ENCODE peak calls at places on chromosomes 12 and 14, in nine cellular contexts. B is psoas muscle, W is astrocyte, O is endodermal cell, I is uterus, C is ascending aorta, Z is keratinocyte, N is tibial artery, K is GM12864. J is an unnamed sample.

GRCh38 chr14:48350971-48351370 is 675.6 kb upstream of the MDGA2 start:
- DNase-seq in B (no peak), W (peak; percentile 66), O (no peak), I (no peak), C (no peak), Z (peak; percentile 1), N (no peak), K (no peak), J (no peak)

GRCh38 chr12:45549503-45549902 is 180.0 kb upstream of the ARID2 start:
- DNase-seq in B (no peak), W (no peak), O (no peak), I (no peak), C (no peak), Z (no peak), N (no peak), K (no peak), J (no peak)

GRCh38 chr14:51953996-51954395 is 35.4 kb upstream of the RTRAF start:
- DNase-seq in B (no peak), W (no peak), O (no peak), I (no peak), C (no peak), Z (no peak), N (no peak), K (no peak), J (no peak)

GRCh38 chr12:24922109-24922508 is 26.8 kb downstream of the BCAT1 start:
- DNase-seq in B (no peak), W (no peak), O (no peak), I (no peak), C (no peak), Z (no peak), N (no peak), K (no peak), J (no peak)

GRCh38 chr12:1935700-1936378 is 17.4 kb upstream of the CACNA2D4 start:
- DNase-seq in B (no peak), W (no peak), O (peak; percentile 44), I (peak; percentile 13), C (peak; percentile 81), Z (no peak), N (no peak), K (no peak), J (no peak)

GRCh38 chr14:80415636-80416035 is 204.3 kb upstream of the DIO2 start:
- DNase-seq in B (no peak), W (no peak), O (no peak), I (no peak), C (no peak), Z (no peak), N (no peak), K (no peak), J (no peak)

GRCh38 chr12:58425481-58426392 is 484.4 kb downstream of the ATP23 start:
- DNase-seq in B (no peak), W (peak; percentile 95), O (peak; percentile 88), I (no peak), C (no peak), Z (no peak), N (no peak), K (peak; percentile 73), J (peak; percentile 22)

GRCh38 chr14:31261859-31262739 is 54.5 kb upstream of the HECTD1 start:
- DNase-seq in B (peak; percentile 38), W (peak; percentile 47), O (no peak), I (peak; percentile 20), C (peak; percentile 71), Z (no peak), N (peak; percentile 74), K (no peak), J (no peak)

GRCh38 chr12:70606001-70606400 is 31.2 kb downstream of the PTPRB start:
- DNase-seq in B (no peak), W (peak; percentile 54), O (no peak), I (no peak), C (no peak), Z (peak; percentile 30), N (no peak), K (no peak), J (no peak)

GRCh38 chr14:97873291-97873690 is 1076.1 kb downstream of the VRK1 start:
- DNase-seq in B (no peak), W (no peak), O (no peak), I (no peak), C (no peak), Z (no peak), N (no peak), K (no peak), J (no peak)

GRCh38 chr12:47747596-47748506 is 10.8 kb downstream of the RAPGEF3 start:
- DNase-seq in B (no peak), W (no peak), O (no peak), I (no peak), C (no peak), Z (no peak), N (no peak), K (no peak), J (no peak)

GRCh38 chr12:7210642-7211151 is 21.2 kb downstream of the PEX5 start:
- DNase-seq in B (no peak), W (no peak), O (no peak), I (no peak), C (no peak), Z (no peak), N (no peak), K (no peak), J (no peak)

GRCh38 chr12:104498211-104498801 is 41.6 kb downstream of the CHST11 start:
- DNase-seq in B (no peak), W (peak; percentile 66), O (no peak), I (no peak), C (no peak), Z (no peak), N (no peak), K (no peak), J (no peak)

GRCh38 chr12:98136544-98136943 is 378.8 kb upstream of the TMPO start:
- DNase-seq in B (no peak), W (no peak), O (no peak), I (no peak), C (no peak), Z (no peak), N (no peak), K (no peak), J (no peak)

GRCh38 chr12:98137278-98137677 is 378.1 kb upstream of the TMPO start:
- DNase-seq in B (no peak), W (no peak), O (no peak), I (no peak), C (no peak), Z (no peak), N (no peak), K (no peak), J (no peak)
- TF ChIP-seq CTCF in B (no peak), W (no peak), O (peak; percentile 46), I (no peak), C (no peak), Z (no peak), N (no peak), K (no peak), J (no peak)

DNA sequence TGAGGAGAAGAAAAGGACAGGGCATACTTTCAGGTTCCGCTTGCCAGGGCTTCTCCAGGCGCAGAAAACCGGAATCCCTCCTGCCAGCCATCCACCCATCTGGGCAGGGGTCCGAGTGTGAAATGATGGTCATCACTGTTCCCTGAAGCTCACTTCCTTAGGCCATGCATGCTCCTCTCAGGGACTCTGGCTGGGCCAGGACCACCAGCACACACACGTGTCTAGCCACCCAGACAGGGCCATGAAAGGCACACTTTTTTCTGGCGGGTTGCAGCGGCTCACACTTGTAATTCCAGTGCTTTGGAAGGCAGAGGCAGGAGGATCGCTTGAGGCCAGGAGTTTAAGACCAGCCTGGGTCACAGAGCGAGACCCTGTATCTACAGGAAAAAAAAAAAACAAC is 1.5 kb downstream of the TCL1A start:
- DNase-seq in B (no peak), W (no peak), O (no peak), I (no peak), C (no peak), Z (no peak), N (no peak), K (no peak), J (no peak)
- H3K4me3 ChIP-seq in B (no peak overlapping the region), W (no peak overlapping the region), O (no peak overlapping the region), I (no peak overlapping the region), C (no peak overlapping the region), Z (no peak overlapping the region), N (no peak overlapping the region), K (peak overlapping the region; percentile 38), J (peak overlapping the region; percentile 2)

GRCh38 chr14:94599656-94600004 is 12.6 kb upstream of the SERPINA3 start:
- DNase-seq in B (no peak), W (no peak), O (no peak), I (no peak), C (no peak), Z (no peak), N (no peak), K (no peak), J (no peak)

GRCh38 chr14:94600148-94600545 is 12.0 kb upstream of the SERPINA3 start:
- DNase-seq in B (no peak), W (no peak), O (no peak), I (no peak), C (no peak), Z (no peak), N (no peak), K (no peak), J (no peak)

GRCh38 chr14:94598816-94599655 is 13.2 kb upstream of the SERPINA3 start:
- DNase-seq in B (peak; percentile 68), W (peak; percentile 99), O (peak; percentile 70), I (peak; percentile 81), C (peak; percentile 87), Z (peak; percentile 83), N (peak; percentile 79), K (no peak), J (peak; percentile 91)

GRCh38 chr14:94597788-94598187 is 14.4 kb upstream of the SERPINA3 start:
- DNase-seq in B (no peak), W (no peak), O (no peak), I (no peak), C (no peak), Z (no peak), N (no peak), K (no peak), J (no peak)

GRCh38 chr14:94598506-94598815 is 13.7 kb upstream of the SERPINA3 start:
- DNase-seq in B (no peak), W (no peak), O (no peak), I (no peak), C (no peak), Z (no peak), N (no peak), K (no peak), J (no peak)
- TF ChIP-seq CTCF in B (no peak), W (no peak), O (no peak), I (no peak), C (no peak), Z (no peak), N (no peak), K (no peak), J (no peak)

DNA sequence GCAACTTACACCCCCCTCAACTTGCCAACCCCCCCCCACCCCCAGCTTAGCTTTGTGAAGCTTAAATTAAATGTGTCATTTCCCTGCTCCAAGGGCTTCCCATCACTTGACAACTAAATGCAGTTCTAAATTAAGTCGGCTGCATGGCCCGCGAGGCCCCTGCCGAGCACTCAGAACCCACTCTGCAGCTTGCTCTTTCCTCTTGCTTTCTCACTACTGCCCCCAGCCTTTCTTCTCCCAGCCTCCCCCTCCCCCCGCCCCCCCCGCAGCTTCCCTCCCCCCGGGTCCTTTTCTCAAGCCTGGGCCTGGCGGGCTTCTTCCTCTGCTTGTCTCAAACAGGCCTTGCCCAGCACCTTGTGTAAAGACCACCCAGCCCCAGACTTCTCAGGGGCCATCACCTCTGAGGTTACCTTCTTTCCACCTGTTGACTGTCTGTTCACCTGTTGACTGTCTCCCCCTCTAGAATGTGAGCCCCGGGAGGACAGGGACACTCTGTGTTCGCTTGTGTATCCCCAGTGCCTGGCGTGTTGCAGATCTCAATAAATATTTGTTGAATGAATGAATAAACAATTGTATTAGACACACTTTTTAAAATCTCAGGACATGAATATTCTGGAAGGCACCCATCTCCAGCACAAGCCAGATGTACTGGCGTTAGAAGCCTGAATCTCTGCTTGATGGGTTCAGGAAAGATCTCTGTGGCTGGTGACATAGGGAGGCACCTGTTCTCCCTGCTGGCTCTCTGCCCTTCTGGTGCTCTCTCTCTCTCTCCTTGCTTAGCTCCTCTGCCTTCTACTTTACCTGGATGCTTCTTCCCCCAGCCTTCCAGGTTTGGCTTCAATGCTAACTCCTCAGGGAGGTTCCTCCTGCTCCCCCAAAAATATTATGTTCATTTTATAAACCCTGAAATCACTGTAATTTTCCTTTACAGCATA is 1.2 kb downstream of the CYP46A1 start:
- DNase-seq in B (no peak), W (no peak), O (peak; percentile 51), I (no peak), C (peak; percentile 57), Z (no peak), N (no peak), K (no peak), J (peak; percentile 80)
- H3K4me3 ChIP-seq in B (no peak overlapping the region), W (no peak overlapping the region), O (peak overlapping the region; percentile 74), I (no peak overlapping the region), C (no peak overlapping the region), Z (no peak overlapping the region), N (no peak overlapping the region), K (no peak overlapping the region), J (no peak overlapping the region)